ENCODE peak calls at places on chromosome X, in five cellular contexts. One of them, this sample, is unnamed.

GRCh38 chrX:140701480-140701879 is 8.1 kb upstream of the LINC00632 start:
- DNase-seq in activated T-cell treated with anti-CD3 and anti-CD28 coated beads, Interleukin-2, amount 50 U/mL, for 4 hours: no peak
- DNase-seq in activated CD4-positive, CD25-positive, alpha-beta regulatory T cell: no peak
- DNase-seq in EL: peak
- DNase-seq in memory B cell: no peak
- DNase-seq in this sample: peak

GRCh38 chrX:119887721-119888425 is 7.8 kb upstream of the AKAP14 start:
- DNase-seq in activated CD4-positive, CD25-positive, alpha-beta regulatory T cell: peak
- DNase-seq in memory B cell: peak
- DNase-seq in activated T-cell treated with anti-CD3 and anti-CD28 coated beads, Interleukin-2, amount 50 U/mL, for 4 hours: peak
- DNase-seq in EL: peak
- DNase-seq in this sample: no peak

GRCh38 chrX:72003811-72004750 is 93.4 kb downstream of the NHSL2 start:
- DNase-seq in activated CD4-positive, CD25-positive, alpha-beta regulatory T cell: no peak
- DNase-seq in memory B cell: no peak
- DNase-seq in activated T-cell treated with anti-CD3 and anti-CD28 coated beads, Interleukin-2, amount 50 U/mL, for 4 hours: no peak
- DNase-seq in EL: peak
- DNase-seq in this sample: no peak

GRCh38 chrX:1417921-1418875 is 26.3 kb upstream of the SLC25A6 start:
- DNase-seq in activated CD4-positive, CD25-positive, alpha-beta regulatory T cell: no peak
- DNase-seq in memory B cell: no peak
- DNase-seq in activated T-cell treated with anti-CD3 and anti-CD28 coated beads, Interleukin-2, amount 50 U/mL, for 4 hours: no peak
- DNase-seq in EL: no peak
- DNase-seq in this sample: no peak

GRCh38 chrX:146907391-146908240 is 93.1 kb upstream of the CXorf51A start:
- DNase-seq in memory B cell: no peak
- DNase-seq in EL: no peak
- DNase-seq in activated T-cell treated with anti-CD3 and anti-CD28 coated beads, Interleukin-2, amount 50 U/mL, for 4 hours: no peak
- DNase-seq in activated CD4-positive, CD25-positive, alpha-beta regulatory T cell: no peak
- DNase-seq in this sample: no peak

GRCh38 chrX:323721-324628 is 5.4 kb upstream of the GTPBP6 start:
- DNase-seq in EL: no peak
- DNase-seq in activated CD4-positive, CD25-positive, alpha-beta regulatory T cell: no peak
- DNase-seq in activated T-cell treated with anti-CD3 and anti-CD28 coated beads, Interleukin-2, amount 50 U/mL, for 4 hours: no peak
- DNase-seq in memory B cell: no peak
- DNase-seq in this sample: peak

GRCh38 chrX:107603433-107604159 is 24.7 kb upstream of the PRPS1 start:
- DNase-seq in memory B cell: no peak
- DNase-seq in activated CD4-positive, CD25-positive, alpha-beta regulatory T cell: no peak
- DNase-seq in EL: no peak
- DNase-seq in activated T-cell treated with anti-CD3 and anti-CD28 coated beads, Interleukin-2, amount 50 U/mL, for 4 hours: no peak
- DNase-seq in this sample: no peak

GRCh38 chrX:50787099-50787498 is 26.9 kb downstream of the SHROOM4 start:
- DNase-seq in activated CD4-positive, CD25-positive, alpha-beta regulatory T cell: no peak
- DNase-seq in memory B cell: no peak
- DNase-seq in activated T-cell treated with anti-CD3 and anti-CD28 coated beads, Interleukin-2, amount 50 U/mL, for 4 hours: no peak
- DNase-seq in EL: no peak
- DNase-seq in this sample: no peak